ENCODE peak calls at places on chromosomes 6 and 20, in six cellular contexts. S is keratinocyte, Y is fibroblast of lung, O is K562, Q is mesendoderm, C is HCT116. G is an unnamed sample. For H3K27me3, the result is how much of the 10 kb centered on the place peaks cover.

GRCh38 chr6:100453701-100454521 is 10.8 kb downstream of the SIM1 start:
- DNase-seq in O (no peak), S (no peak), Y (no peak), Q (peak), C (no peak), G (no peak)

GRCh38 chr20:61331542-61331941 is 79.5 kb downstream of the CDH4 start:
- DNase-seq in Q (peak), O (no peak), S (no peak), C (no peak), Y (no peak), G (no peak)

GRCh38 chr6:149079911-149080501 is 237.5 kb upstream of the TAB2 start:
- DNase-seq in S (no peak), Q (no peak), Y (peak), C (no peak), O (no peak), G (no peak)

GRCh38 chr6:87808005-87808757 is 106.1 kb upstream of the AKIRIN2 start:
- DNase-seq in Q (no peak), S (peak), Y (peak), C (no peak), O (no peak), G (no peak)

GRCh38 chr20:64232794-64233193 is 22.8 kb upstream of the PCMTD2 start:
- DNase-seq in O (peak), Y (no peak), S (no peak), C (no peak), Q (no peak), G (no peak)

GRCh38 chr6:36245572-36246031 is 24.3 kb upstream of the PNPLA1 start:
- DNase-seq in Y (no peak), S (no peak), C (no peak), Q (peak), O (peak), G (no peak)

GRCh38 chr6:17212541-17213371 is 68.4 kb upstream of the RBM24 start:
- DNase-seq in S (no peak), C (no peak), Y (peak), O (no peak), Q (no peak), G (no peak)

GRCh38 chr6:20211941-20212391 is 303 bp downstream of the MBOAT1 start:
- DNase-seq in O (peak), Y (peak), Q (peak), S (no peak), C (no peak), G (no peak)

GRCh38 chr6:105985816-105986632 is 100.1 kb upstream of the PRDM1 start:
- DNase-seq in Q (peak), O (no peak), C (no peak), S (no peak), Y (peak), G (no peak)

GRCh38 chr20:45353746-45354145 is 5.5 kb upstream of the SDC4 start:
- DNase-seq in Q (peak), S (no peak), C (no peak), O (no peak), Y (no peak), G (no peak)

GRCh38 chr6:39812853-39813533 is 20.8 kb downstream of the DAAM2 start:
- DNase-seq in S (no peak), Q (peak), O (no peak), C (no peak), Y (peak), G (no peak)
- H3K9ac ChIP-seq in S (no peak), Q (no peak), O (no peak), C (no peak), Y (no peak), G (no peak)

GRCh38 chr20:52105045-52105572 is 86.5 kb downstream of the ZFP64 start:
- DNase-seq in O (no peak), Q (peak), S (no peak), C (no peak), Y (peak), G (peak)
- H3K27me3 ChIP-seq in O (under half), Q (under half), S (under half), C (under half), Y (under half), G (under half)

DNA sequence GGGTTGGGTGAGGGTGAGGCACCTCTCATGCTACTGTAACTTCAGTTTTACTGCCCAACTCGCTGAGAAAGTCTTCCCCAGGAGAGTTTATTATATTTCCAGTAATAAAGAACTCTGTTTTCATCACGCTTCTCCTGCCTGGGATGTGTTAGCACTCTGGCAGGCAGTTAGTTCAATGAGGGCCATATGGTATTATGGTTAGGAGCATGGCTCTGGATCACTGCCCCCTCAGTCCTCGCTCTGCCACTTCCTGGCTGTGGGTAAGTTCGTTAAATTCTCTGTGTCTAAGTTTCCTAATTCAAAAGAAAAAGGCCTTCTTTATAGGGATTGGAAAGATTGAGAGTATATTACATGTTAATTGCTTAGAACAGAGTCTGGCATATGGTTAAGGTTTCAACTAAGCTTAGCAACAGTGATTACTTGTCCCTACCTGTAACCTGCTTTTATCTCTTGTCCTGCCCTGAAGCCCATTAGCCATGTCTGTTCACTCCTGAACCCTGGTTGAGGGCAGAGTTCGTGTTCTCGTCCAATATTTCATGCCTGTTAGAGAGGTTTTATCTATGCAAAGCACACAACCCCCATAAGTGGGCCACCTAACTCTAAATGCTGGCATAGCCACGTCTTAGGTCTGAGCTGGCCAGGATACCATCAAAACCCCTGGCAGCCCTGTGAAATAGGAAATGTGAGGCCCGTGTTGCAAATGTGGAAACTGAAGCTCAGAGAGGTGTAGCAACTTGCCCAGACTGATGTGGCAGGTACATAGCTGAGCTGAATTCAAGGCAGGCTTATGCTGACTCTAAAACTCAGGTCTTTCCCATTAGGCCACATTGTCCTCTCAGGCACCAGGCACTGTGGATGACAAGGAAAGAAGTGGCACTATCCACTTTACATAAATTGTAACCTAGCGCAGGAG is 342.4 kb upstream of the JARID2 start:
- DNase-seq in C (no peak), Q (no peak), O (no peak), S (no peak), Y (no peak), G (no peak)
- H3K9ac ChIP-seq in C (no peak), Q (no peak), O (no peak), S (peak), Y (no peak), G (no peak)

DNA sequence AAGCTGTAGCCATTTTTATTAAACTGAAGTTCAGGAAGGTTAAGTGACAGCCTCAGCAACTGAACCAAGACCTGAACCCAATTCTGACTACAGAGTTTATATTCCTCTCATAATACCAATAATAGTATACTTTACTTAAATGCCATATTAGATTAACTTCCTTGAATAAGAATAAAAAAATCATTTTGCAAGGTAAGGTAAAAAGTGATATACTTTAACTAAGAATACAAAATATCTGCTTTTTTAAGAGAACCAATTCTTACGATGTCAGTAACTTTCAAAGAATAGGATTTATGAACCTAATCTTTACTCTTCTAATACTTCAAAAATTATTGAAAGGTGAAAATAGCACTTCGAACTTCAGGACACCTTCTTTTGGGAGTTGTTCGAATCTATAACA is 3.7 kb downstream of the RAD21L1 start:
- DNase-seq in S (no peak), C (no peak), Y (no peak), Q (no peak), O (no peak), G (no peak)
- H3K27me3 ChIP-seq in S (under half), C (under half), Y (under half), Q (under half), O (under half), G (under half)

GRCh38 chr20:48278961-48279481 is 493.7 kb upstream of the SULF2 start:
- DNase-seq in Q (peak), C (no peak), S (no peak), Y (peak), O (no peak), G (no peak)

GRCh38 chr20:48275737-48276342 is 490.6 kb upstream of the SULF2 start:
- DNase-seq in Q (peak), O (no peak), S (no peak), C (no peak), Y (no peak), G (no peak)

GRCh38 chr20:48273843-48274242 is 488.6 kb upstream of the SULF2 start:
- DNase-seq in O (no peak), S (no peak), Y (no peak), Q (no peak), C (no peak), G (no peak)

GRCh38 chr20:48275325-48275724 is 490.0 kb upstream of the SULF2 start:
- DNase-seq in S (no peak), Q (no peak), O (no peak), Y (peak), C (no peak), G (no peak)
- H3K9ac ChIP-seq in S (no peak), Q (peak), O (no peak), Y (no peak), C (no peak), G (no peak)

DNA sequence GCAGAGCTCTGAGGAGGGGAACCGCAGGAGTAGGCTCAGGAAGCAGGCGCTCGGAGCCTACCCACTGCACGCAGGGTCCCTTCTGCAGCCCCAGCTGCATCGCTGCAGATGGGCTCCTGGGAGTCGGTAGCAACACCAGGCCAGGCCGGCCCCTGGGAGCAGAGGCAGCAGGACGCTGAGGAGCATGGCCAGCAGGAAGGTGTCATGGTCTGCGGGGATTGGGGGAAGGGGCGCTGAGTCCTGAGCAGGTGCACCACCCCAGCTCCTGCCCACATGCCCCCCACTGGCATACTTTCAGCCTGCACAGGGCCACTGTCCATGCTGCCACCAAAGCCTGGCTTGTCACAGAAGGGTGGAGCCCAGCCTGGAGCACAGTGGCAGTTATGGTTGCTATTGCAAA is 7.7 kb upstream of the GFRA4 start:
- DNase-seq in C (no peak), Q (no peak), S (no peak), O (no peak), Y (no peak), G (no peak)
- H3K27me3 ChIP-seq in C (under half), Q (under half), S (half or more), O (under half), Y (under half), G (under half)

DNA sequence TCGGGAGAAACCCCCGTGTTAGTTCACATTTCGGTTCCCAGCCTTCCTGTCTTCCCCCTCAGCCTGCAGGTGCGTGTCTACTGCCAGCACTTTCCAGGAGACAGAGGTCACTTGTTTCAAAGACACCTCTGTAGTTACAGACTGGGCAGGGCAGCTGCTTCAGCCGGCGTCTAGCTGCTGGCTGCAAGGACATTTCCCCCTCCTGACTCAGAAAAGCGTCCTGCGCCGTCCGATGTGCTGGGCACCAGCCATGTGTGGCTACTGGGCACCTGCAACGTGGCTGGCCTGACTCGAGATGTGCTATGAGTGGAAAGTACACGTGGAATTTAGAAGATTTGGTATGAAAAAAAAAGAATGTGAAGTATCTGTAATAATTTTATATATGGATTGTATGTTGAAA is 37.6 kb downstream of the RRBP1 start:
- DNase-seq in O (no peak), S (no peak), Y (peak), C (no peak), Q (no peak), G (no peak)
- H3K9ac ChIP-seq in O (no peak), S (no peak), Y (no peak), C (no peak), Q (no peak), G (no peak)

GRCh38 chr20:21521596-21522478 is 8.0 kb upstream of the NKX2-2 start:
- DNase-seq in Q (no peak), C (no peak), Y (no peak), O (no peak), S (no peak), G (no peak)

GRCh38 chr20:21523398-21523868 is 9.6 kb upstream of the NKX2-2 start:
- DNase-seq in O (no peak), C (no peak), Y (no peak), Q (no peak), S (no peak), G (no peak)

GRCh38 chr20:21520702-21521595 is 7.1 kb upstream of the NKX2-2 start:
- DNase-seq in S (no peak), O (no peak), Q (peak), C (no peak), Y (peak), G (no peak)

GRCh38 chr20:21523895-21524294 is 10.0 kb upstream of the NKX2-2 start:
- DNase-seq in C (no peak), Q (no peak), Y (no peak), S (no peak), O (no peak), G (no peak)

GRCh38 chr20:21522479-21523397 is 8.9 kb upstream of the NKX2-2 start:
- DNase-seq in O (no peak), Y (no peak), S (no peak), Q (peak), C (no peak), G (no peak)
- H3K27me3 ChIP-seq in O (under half), Y (half or more), S (half or more), Q (half or more), C (under half), G (half or more)

G was measured in NT2/D1.